ENCODE peak calls at places on chromosome 7, in seven cellular contexts. I is activated CD8-positive, alpha-beta T cell treated with anti-CD3 and anti-CD28 coated beads for 36 hours; R is GM23338; P is effector memory CD8-positive, alpha-beta T cell; X is Peyer's patch; M is Right ventricle myocardium superior; Y is left lobe of liver. C is an unnamed sample.

GRCh38 chr7:158016171-158017087 is 571.2 kb downstream of the PTPRN2 start:
- DNase-seq in I (no peak), R (no peak), P (no peak), X (peak), M (no peak), Y (no peak), C (peak)

GRCh38 chr7:47371733-47372368 is 210.1 kb downstream of the TNS3 start:
- DNase-seq in I (no peak), R (peak), P (no peak), X (peak), M (peak), Y (peak), C (peak)

GRCh38 chr7:16611711-16612110 is 33.8 kb downstream of the ANKMY2 start:
- DNase-seq in I (no peak), R (no peak), P (no peak), X (no peak), M (no peak), Y (no peak), C (no peak)

GRCh38 chr7:55973747-55974250 is 9.4 kb downstream of the NIPSNAP2 start:
- DNase-seq in I (no peak), R (no peak), P (no peak), X (no peak), M (no peak), Y (no peak), C (no peak)

GRCh38 chr7:86911703-86912102 is 147.8 kb downstream of the ELAPOR2 start:
- DNase-seq in I (no peak), R (peak), P (no peak), X (no peak), M (no peak), Y (no peak), C (no peak)

GRCh38 chr7:134470864-134471263 is 12.0 kb upstream of the AKR1B1 start:
- DNase-seq in I (no peak), R (no peak), P (no peak), X (no peak), M (no peak), Y (no peak), C (no peak)

GRCh38 chr7:29865526-29865925 is 59.2 kb downstream of the WIPF3 start:
- DNase-seq in I (no peak), R (no peak), P (no peak), X (no peak), M (peak), Y (no peak), C (no peak)

GRCh38 chr7:146922777-146923176 is 806.2 kb downstream of the CNTNAP2 start:
- DNase-seq in I (no peak), R (no peak), P (no peak), X (no peak), M (no peak), Y (no peak), C (no peak)

GRCh38 chr7:22561356-22561755 is 61.4 kb upstream of the STEAP1B start:
- DNase-seq in I (no peak), R (peak), P (no peak), X (no peak), M (peak), Y (no peak), C (no peak)

GRCh38 chr7:1364906-1365570 is 94.2 kb downstream of the MICALL2 start:
- DNase-seq in I (no peak), R (no peak), P (no peak), X (no peak), M (no peak), Y (no peak), C (no peak)

GRCh38 chr7:83267141-83267631 is 104.5 kb upstream of the PCLO start:
- DNase-seq in I (no peak), R (peak), P (no peak), X (no peak), M (no peak), Y (no peak), C (peak)

GRCh38 chr7:112571852-112572607 is 91.2 kb downstream of the LSMEM1 start:
- DNase-seq in I (peak), R (peak), P (no peak), X (no peak), M (no peak), Y (no peak), C (peak)

GRCh38 chr7:139453673-139454321 is 29.7 kb downstream of the KLRG2 start:
- DNase-seq in I (no peak), R (no peak), P (no peak), X (no peak), M (no peak), Y (no peak), C (no peak)

GRCh38 chr7:51227861-51228260 is 88.7 kb downstream of the COBL start:
- DNase-seq in I (no peak), R (no peak), P (no peak), X (no peak), M (no peak), Y (no peak), C (no peak)

GRCh38 chr7:70830060-70830395 is 301.9 kb upstream of the GALNT17 start:
- DNase-seq in I (no peak), R (no peak), P (no peak), X (no peak), M (no peak), Y (no peak), C (no peak)

GRCh38 chr7:5612695-5613094 is 168.8 kb downstream of the RNF216 start:
- DNase-seq in I (no peak), R (no peak), P (no peak), X (no peak), M (no peak), Y (no peak), C (no peak)

GRCh38 chr7:130735273-130735716 is 1.3 kb upstream of the KLF14 start:
- DNase-seq in I (no peak), R (no peak), P (no peak), X (no peak), M (no peak), Y (no peak), C (no peak)

GRCh38 chr7:79055722-79056415 is 397.6 kb downstream of the MAGI2 start:
- DNase-seq in I (no peak), R (no peak), P (no peak), X (no peak), M (no peak), Y (no peak), C (peak)

GRCh38 chr7:44217133-44217714 is 16.4 kb downstream of the YKT6 start:
- DNase-seq in I (no peak), R (no peak), P (no peak), X (no peak), M (no peak), Y (no peak), C (no peak)

GRCh38 chr7:141697211-141697871 is 4.6 kb downstream of the DENND11 start:
- DNase-seq in I (no peak), R (no peak), P (no peak), X (no peak), M (peak), Y (no peak), C (no peak)